ENCODE peak calls at places on chromosomes 1 and 21, in four cellular contexts. X is cardiac fibroblast, K is kidney epithelial cell, S is AG09309. N is an unnamed sample.
A peak's percentile ranks its signal among the peaks of the same experiment; 100 is the strongest.

GRCh38 chr1:46667782-46668760 is at the start of gene ATPAF1:
- DNase-seq in X (peak; percentile 86), K (peak; percentile 14), S (peak; percentile 28), N (peak; percentile 53)

GRCh38 chr1:214547747-214548146 is 3.7 kb downstream of the PTPN14 start:
- DNase-seq in X (no peak), K (no peak), S (no peak), N (no peak)

GRCh38 chr1:31010081-31010989 is 55.2 kb downstream of the PUM1 start:
- DNase-seq in X (peak; percentile 61), K (peak; percentile 35), S (peak; percentile 23), N (no peak)

GRCh38 chr1:24277420-24278169 is 41.6 kb upstream of the GRHL3 start:
- DNase-seq in X (peak; percentile 57), K (no peak), S (no peak), N (no peak)

GRCh38 chr1:25520446-25521061 is 22.9 kb upstream of the LDLRAP1 start:
- DNase-seq in X (peak; percentile 76), K (no peak), S (no peak), N (peak; percentile 21)

GRCh38 chr1:110765640-110766335 is 91.0 kb upstream of the KCNA3 start:
- DNase-seq in X (peak; percentile 63), K (no peak), S (peak; percentile 17), N (peak; percentile 15)

GRCh38 chr1:47660622-47661021 is 222.8 kb downstream of the FOXD2 start:
- DNase-seq in X (no peak), K (no peak), S (no peak), N (no peak)

GRCh38 chr1:25109527-25109926 is 122.8 kb downstream of the SYF2 start:
- DNase-seq in X (no peak), K (no peak), S (no peak), N (no peak)

GRCh38 chr21:36692125-36692843 is 6.6 kb upstream of the SIM2 start:
- DNase-seq in X (no peak), K (no peak), S (no peak), N (no peak)

GRCh38 chr1:156476501-156477298 is 23.9 kb downstream of the MEF2D start:
- DNase-seq in X (peak; percentile 70), K (no peak), S (no peak), N (no peak)

GRCh38 chr1:22611530-22611947 is 24.9 kb upstream of the C1QA start:
- DNase-seq in X (peak; percentile 64), K (peak; percentile 32), S (peak; percentile 4), N (peak; percentile 19)

GRCh38 chr1:46816930-46817329 is 18.1 kb downstream of the CYP4B1 start:
- DNase-seq in X (no peak), K (no peak), S (no peak), N (no peak)

GRCh38 chr1:59903136-59903754 is 23.3 kb downstream of the CYP2J2 start:
- DNase-seq in X (peak; percentile 30), K (no peak), S (no peak), N (no peak)

GRCh38 chr1:156559797-156560112 is 12.6 kb downstream of the IQGAP3 start:
- DNase-seq in X (no peak), K (no peak), S (no peak), N (no peak)

GRCh38 chr1:225319951-225320350 is 107.9 kb downstream of the LBR start:
- DNase-seq in X (peak; percentile 19), K (no peak), S (no peak), N (no peak)

GRCh38 chr1:28887418-28887834 is 26.9 kb upstream of the EPB41 start:
- DNase-seq in X (no peak), K (no peak), S (no peak), N (no peak)

GRCh38 chr1:63799810-63800209 is 26.0 kb downstream of the ROR1 start:
- DNase-seq in X (no peak), K (no peak), S (peak; percentile 79), N (peak; percentile 82)

GRCh38 chr1:197914510-197914909 is 2.7 kb upstream of the LHX9 start:
- DNase-seq in X (no peak), K (no peak), S (no peak), N (no peak)

GRCh38 chr1:245458761-245459174 is 304.0 kb downstream of the KIF26B start:
- DNase-seq in X (peak; percentile 36), K (no peak), S (peak; percentile 53), N (peak; percentile 1)

DNA sequence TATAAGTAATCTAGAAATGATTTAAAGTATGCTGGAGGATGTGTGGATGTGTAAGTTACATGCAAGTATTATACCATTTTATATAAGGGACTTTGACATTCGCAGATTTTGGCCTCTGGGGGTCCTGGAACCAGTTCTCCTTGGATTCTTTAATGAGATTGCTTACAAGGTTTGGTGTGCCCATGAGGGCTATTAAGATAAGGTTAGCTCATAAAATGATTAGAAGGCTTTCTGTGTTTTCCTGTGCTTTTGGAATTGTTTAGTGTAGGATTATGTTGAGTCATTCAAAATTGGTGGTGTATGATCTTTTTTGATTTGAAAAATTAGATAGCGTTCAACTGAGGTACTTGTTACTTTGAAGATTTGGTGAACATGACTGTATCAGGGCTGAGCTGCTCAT is 5.6 kb downstream of the USP25 start:
- DNase-seq in X (no peak), K (no peak), S (no peak), N (no peak)
- H3K4me3 ChIP-seq in X (no peak overlapping the region), K (no peak overlapping the region), S (no peak overlapping the region), N (no peak overlapping the region)

GRCh38 chr1:82373710-82374109 is 573.0 kb downstream of the ADGRL2 start:
- DNase-seq in X (no peak), K (no peak), S (no peak), N (no peak)

GRCh38 chr1:82371844-82372498 is 571.2 kb downstream of the ADGRL2 start:
- DNase-seq in X (peak; percentile 35), K (no peak), S (no peak), N (no peak)

DNA sequence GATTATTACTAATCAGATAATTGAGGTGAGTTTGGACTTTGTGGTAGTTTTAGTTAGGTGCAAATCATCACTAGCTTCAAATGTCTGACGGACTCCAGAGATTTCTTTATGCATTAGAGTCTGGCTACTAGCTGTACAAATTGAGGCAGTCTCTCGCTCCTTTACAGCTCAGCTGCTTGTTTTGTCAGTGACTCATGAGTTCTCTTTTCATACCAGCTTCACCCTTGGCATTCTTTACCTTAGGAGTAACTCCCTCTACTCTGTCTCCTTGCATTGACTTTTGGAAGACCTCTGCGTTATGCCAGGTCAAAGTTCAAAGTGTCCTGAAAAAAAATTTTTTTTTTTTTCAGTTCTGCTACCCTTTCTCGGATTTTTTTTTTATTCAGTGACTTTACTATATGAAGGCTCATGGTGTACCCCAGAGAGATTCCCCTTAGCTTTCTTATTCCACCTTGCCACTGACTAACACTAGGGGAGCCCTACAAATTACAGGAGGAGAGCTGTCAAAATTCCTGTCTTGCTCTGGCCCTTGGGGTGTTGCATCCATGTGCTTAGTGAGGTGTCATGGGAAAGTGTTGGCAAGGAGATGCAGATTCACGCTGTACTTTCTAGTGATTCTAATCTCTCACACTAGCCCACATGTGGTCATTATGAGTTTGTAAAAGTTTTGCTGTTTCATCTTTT is 576.6 kb downstream of the ADGRL2 start:
- DNase-seq in X (peak; percentile 64), K (peak; percentile 7), S (no peak), N (no peak)
- TF ChIP-seq CTCF in X (no peak), K (no peak), S (no peak), N (no peak)

GRCh38 chr1:44161546-44161945 is 20.1 kb upstream of the KLF18 start:
- DNase-seq in X (no peak), K (no peak), S (no peak), N (no peak)

GRCh38 chr1:44154665-44155064 is 13.2 kb upstream of the KLF18 start:
- DNase-seq in X (peak; percentile 45), K (no peak), S (no peak), N (no peak)

GRCh38 chr1:44154049-44154448 is 12.6 kb upstream of the KLF18 start:
- DNase-seq in X (no peak), K (no peak), S (no peak), N (no peak)

GRCh38 chr1:44157903-44158302 is 16.5 kb upstream of the KLF18 start:
- DNase-seq in X (no peak), K (no peak), S (no peak), N (no peak)

GRCh38 chr1:44158871-44159270 is 17.4 kb upstream of the KLF18 start:
- DNase-seq in X (no peak), K (no peak), S (no peak), N (no peak)
- H3K4me3 ChIP-seq in X (no peak overlapping the region), K (no peak overlapping the region), S (no peak overlapping the region), N (no peak overlapping the region)

GRCh38 chr1:183023601-183024351 is 556 bp downstream of the LAMC1 start:
- DNase-seq in X (peak; percentile 61), K (no peak), S (no peak), N (no peak)
- TF ChIP-seq CTCF in X (peak; percentile 54), K (peak; percentile 72), S (peak; percentile 56), N (peak; percentile 34)

DNA sequence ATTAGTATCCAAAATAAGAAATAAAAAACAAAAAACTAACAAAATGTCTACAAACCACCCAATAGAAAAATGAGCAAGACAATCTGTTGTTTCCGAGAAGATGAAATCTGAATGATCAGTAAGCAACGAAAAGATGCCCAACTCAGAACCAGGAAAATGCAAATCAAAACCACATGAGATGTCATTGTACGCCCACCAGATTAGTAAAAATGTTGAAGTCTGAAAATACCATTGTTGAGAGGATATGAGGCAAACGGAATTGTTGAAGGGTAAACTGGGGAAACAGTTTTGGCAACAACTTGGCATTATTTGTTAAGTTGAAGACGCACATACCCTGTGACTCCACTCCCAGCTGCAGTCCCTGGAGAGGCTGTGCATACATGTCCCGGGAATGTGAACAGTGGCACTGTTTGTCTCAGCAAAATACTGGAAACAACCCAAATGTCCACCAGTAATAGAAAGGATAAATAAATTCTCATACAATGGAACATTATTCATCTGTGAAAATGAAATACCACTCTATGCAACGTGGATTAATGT is 10.6 kb downstream of the ZBTB17 start:
- DNase-seq in X (peak; percentile 96), K (no peak), S (no peak), N (no peak)
- H3K4me3 ChIP-seq in X (no peak overlapping the region), K (no peak overlapping the region), S (no peak overlapping the region), N (no peak overlapping the region)

N was measured in HFF-Myc.